ENCODE peak calls at places on chromosome 13, in nine cellular contexts. Y is endothelial cell, C is aorta, V is endodermal cell, Z is lung microvascular endothelial cell, Q is breast epithelium, W is Right ventricle myocardium superior, X is uterus, M is NCI-H510A treated with DMSO at 0.1 percent for 48 hours. O is an unnamed sample.

GRCh38 chr13:23323946-23324709 is 109.4 kb downstream of the SACS start:
- DNase-seq in Y (no peak), Q (no peak), M (peak), C (no peak), V (peak), X (no peak), W (no peak), Z (peak), O (no peak)

GRCh38 chr13:109447667-109448066 is 338.7 kb downstream of the IRS2 start:
- DNase-seq in C (no peak), V (no peak), Z (no peak), M (no peak), X (no peak), Q (no peak), Y (no peak), W (no peak), O (no peak)

GRCh38 chr13:66214467-66214866 is 1015.7 kb downstream of the PCDH9 start:
- DNase-seq in Z (no peak), C (no peak), W (no peak), V (no peak), X (no peak), Q (no peak), M (no peak), Y (no peak), O (no peak)

GRCh38 chr13:108705031-108705430 is 75.6 kb downstream of the MYO16 start:
- DNase-seq in W (no peak), Q (no peak), Z (no peak), M (no peak), Y (no peak), C (no peak), X (no peak), V (no peak), O (no peak)

GRCh38 chr13:97802213-97802612 is 151.3 kb upstream of the IPO5 start:
- DNase-seq in C (no peak), Z (no peak), X (no peak), V (no peak), Y (no peak), Q (no peak), M (no peak), W (no peak), O (no peak)

GRCh38 chr13:31101511-31102170 is 60.1 kb downstream of the HSPH1 start:
- DNase-seq in Z (peak), X (no peak), W (no peak), C (no peak), M (no peak), Y (no peak), Q (no peak), V (no peak), O (no peak)

GRCh38 chr13:49652691-49653305 is 24.5 kb downstream of the ARL11 start:
- DNase-seq in Z (peak), W (no peak), M (peak), X (no peak), V (peak), Y (peak), C (no peak), Q (no peak), O (no peak)

GRCh38 chr13:20667857-20668256 is 35.6 kb upstream of the IL17D start:
- DNase-seq in V (no peak), Z (no peak), C (no peak), W (no peak), X (no peak), Q (no peak), Y (no peak), M (no peak), O (no peak)

GRCh38 chr13:40692946-40693345 is 26.5 kb upstream of the FOXO1 start:
- DNase-seq in Q (no peak), Y (no peak), M (no peak), Z (no peak), C (no peak), X (no peak), V (no peak), W (no peak), O (no peak)

GRCh38 chr13:112486386-112487126 is 101.4 kb downstream of the TUBGCP3 start:
- DNase-seq in Q (no peak), Z (no peak), W (no peak), V (no peak), M (no peak), C (no peak), X (no peak), Y (no peak), O (no peak)

GRCh38 chr13:36282818-36283432 is 14.7 kb downstream of the CCDC169 start:
- DNase-seq in Z (peak), V (no peak), C (no peak), W (no peak), Q (no peak), X (no peak), M (peak), Y (no peak), O (peak)

GRCh38 chr13:21016487-21016886 is 44.9 kb downstream of the LATS2 start:
- DNase-seq in Z (no peak), Y (no peak), C (no peak), V (no peak), M (no peak), Q (no peak), X (no peak), W (no peak), O (no peak)

GRCh38 chr13:108609353-108609752 is 20.1 kb upstream of the MYO16 start:
- DNase-seq in X (no peak), Q (no peak), Y (no peak), Z (peak), C (no peak), V (no peak), M (no peak), W (no peak), O (no peak)

GRCh38 chr13:72622546-72622945 is 104.9 kb downstream of the MZT1 start:
- DNase-seq in Q (no peak), V (no peak), W (no peak), M (no peak), Y (no peak), X (no peak), C (no peak), Z (no peak), O (no peak)

GRCh38 chr13:27053902-27054595 is 117.6 kb downstream of the USP12 start:
- DNase-seq in C (no peak), W (no peak), M (no peak), X (no peak), Y (no peak), Q (no peak), Z (no peak), V (no peak), O (no peak)

GRCh38 chr13:33615436-33615835 is 202.5 kb upstream of the RFC3 start:
- DNase-seq in Z (no peak), Q (no peak), W (no peak), X (no peak), M (no peak), V (no peak), Y (no peak), C (no peak), O (peak)

GRCh38 chr13:36965767-36966166 is 33.4 kb downstream of the ALG5 start:
- DNase-seq in Y (no peak), V (no peak), X (no peak), C (no peak), Z (peak), W (no peak), Q (no peak), M (no peak), O (no peak)

GRCh38 chr13:64928704-64929499 is 2301.2 kb downstream of the PCDH9 start:
- DNase-seq in W (no peak), Z (no peak), Y (no peak), C (no peak), V (no peak), X (no peak), M (no peak), Q (no peak), O (no peak)

GRCh38 chr13:32733685-32734084 is 147.4 kb downstream of the PDS5B start:
- DNase-seq in M (no peak), W (no peak), X (no peak), C (no peak), Q (no peak), Y (no peak), V (no peak), Z (no peak), O (no peak)

GRCh38 chr13:98450012-98450411 is 126.9 kb downstream of the STK24 start:
- DNase-seq in Q (no peak), W (no peak), C (no peak), X (no peak), V (no peak), Y (no peak), M (no peak), Z (no peak), O (no peak)

GRCh38 chr13:29571876-29572570 is 23.5 kb downstream of the SLC7A1 start:
- DNase-seq in X (no peak), M (peak), W (no peak), C (no peak), Z (no peak), V (peak), Y (no peak), Q (no peak), O (no peak)

GRCh38 chr13:37868691-37869505 is 674 bp downstream of the TRPC4 start:
- DNase-seq in Q (no peak), Z (no peak), Y (peak), C (no peak), M (no peak), V (peak), W (no peak), X (no peak), O (no peak)

GRCh38 chr13:37869756-37870488 is at the start of gene TRPC4:
- DNase-seq in Z (no peak), Q (no peak), W (peak), M (no peak), X (peak), Y (peak), V (peak), C (peak), O (peak)

GRCh38 chr13:59700281-59700680 is 463.4 kb downstream of the DIAPH3 start:
- DNase-seq in V (no peak), M (no peak), Q (no peak), Z (no peak), X (no peak), Y (no peak), W (no peak), C (no peak), O (no peak)

GRCh38 chr13:59776924-59777690 is 386.6 kb downstream of the DIAPH3 start:
- DNase-seq in V (no peak), Y (no peak), C (no peak), W (no peak), X (no peak), M (no peak), Q (no peak), Z (no peak), O (no peak)

GRCh38 chr13:24214528-24214927 is 54.0 kb downstream of the SPATA13 start:
- DNase-seq in C (no peak), X (no peak), Q (no peak), Y (no peak), Z (no peak), V (no peak), M (no peak), W (no peak), O (no peak)

GRCh38 chr13:44810067-44810840 is 179.0 kb downstream of the NUFIP1 start:
- DNase-seq in M (peak), Z (peak), X (peak), W (no peak), V (no peak), Q (no peak), C (peak), Y (no peak), O (no peak)

GRCh38 chr13:59963383-59963782 is 200.3 kb downstream of the DIAPH3 start:
- DNase-seq in X (no peak), W (no peak), Z (no peak), Q (no peak), V (no peak), C (no peak), Y (no peak), M (no peak), O (no peak)

GRCh38 chr13:53137777-53138176 is 109.2 kb downstream of the OLFM4 start:
- DNase-seq in V (no peak), C (no peak), M (no peak), Y (no peak), W (no peak), Z (peak), Q (no peak), X (peak), O (no peak)

O was measured in NCI-H446 treated with DMSO at 0.1 percent for 48 hours.